ENCODE peak calls at places on chromosome 21, in five cellular contexts. One of them, this sample, is unnamed.

GRCh38 chr21:31107871-31108270 is 69.6 kb upstream of the KRTAP19-8 start:
- DNase-seq in NCI-H1694 treated with DMSO at 0.1 percent for 48 hours: no peak
- DNase-seq in HFF-Myc: no peak
- DNase-seq in NCI-H526: no peak
- DNase-seq in CD4-positive, alpha-beta T cell: no peak
- DNase-seq in this sample: no peak

GRCh38 chr21:45236481-45236880 is 51.2 kb downstream of the POFUT2 start:
- DNase-seq in NCI-H1694 treated with DMSO at 0.1 percent for 48 hours: no peak
- DNase-seq in HFF-Myc: no peak
- DNase-seq in NCI-H526: no peak
- DNase-seq in CD4-positive, alpha-beta T cell: no peak
- DNase-seq in this sample: no peak

GRCh38 chr21:32921632-32922230 is 104.0 kb upstream of the OLIG2 start:
- DNase-seq in NCI-H1694 treated with DMSO at 0.1 percent for 48 hours: peak
- DNase-seq in HFF-Myc: no peak
- DNase-seq in NCI-H526: no peak
- DNase-seq in CD4-positive, alpha-beta T cell: peak
- DNase-seq in this sample: no peak

GRCh38 chr21:28358702-28359101 is 634.0 kb downstream of the LTN1 start:
- DNase-seq in NCI-H1694 treated with DMSO at 0.1 percent for 48 hours: no peak
- DNase-seq in HFF-Myc: no peak
- DNase-seq in NCI-H526: no peak
- DNase-seq in CD4-positive, alpha-beta T cell: no peak
- DNase-seq in this sample: no peak

GRCh38 chr21:26513212-26513611 is 59.9 kb downstream of the CYYR1 start:
- DNase-seq in NCI-H1694 treated with DMSO at 0.1 percent for 48 hours: no peak
- DNase-seq in HFF-Myc: no peak
- DNase-seq in NCI-H526: no peak
- DNase-seq in CD4-positive, alpha-beta T cell: no peak
- DNase-seq in this sample: peak

GRCh38 chr21:45322231-45322959 is 34.7 kb upstream of the POFUT2 start:
- DNase-seq in NCI-H1694 treated with DMSO at 0.1 percent for 48 hours: no peak
- DNase-seq in HFF-Myc: no peak
- DNase-seq in NCI-H526: no peak
- DNase-seq in CD4-positive, alpha-beta T cell: peak
- DNase-seq in this sample: no peak

GRCh38 chr21:30935889-30936168 is 54.4 kb upstream of the KRTAP11-1 start:
- DNase-seq in NCI-H1694 treated with DMSO at 0.1 percent for 48 hours: no peak
- DNase-seq in HFF-Myc: no peak
- DNase-seq in NCI-H526: no peak
- DNase-seq in CD4-positive, alpha-beta T cell: no peak
- DNase-seq in this sample: no peak

GRCh38 chr21:16587671-16588379 is 858.0 kb downstream of the USP25 start:
- DNase-seq in NCI-H1694 treated with DMSO at 0.1 percent for 48 hours: no peak
- DNase-seq in HFF-Myc: no peak
- DNase-seq in NCI-H526: peak
- DNase-seq in CD4-positive, alpha-beta T cell: no peak
- DNase-seq in this sample: no peak

GRCh38 chr21:43766734-43767497 is 9.2 kb downstream of the CSTB start:
- DNase-seq in NCI-H1694 treated with DMSO at 0.1 percent for 48 hours: no peak
- DNase-seq in HFF-Myc: no peak
- DNase-seq in NCI-H526: no peak
- DNase-seq in CD4-positive, alpha-beta T cell: no peak
- DNase-seq in this sample: no peak

GRCh38 chr21:29194847-29195246 is 64.4 kb downstream of the MAP3K7CL start:
- DNase-seq in NCI-H1694 treated with DMSO at 0.1 percent for 48 hours: no peak
- DNase-seq in HFF-Myc: no peak
- DNase-seq in NCI-H526: no peak
- DNase-seq in CD4-positive, alpha-beta T cell: no peak
- DNase-seq in this sample: no peak

GRCh38 chr21:26072891-26073615 is 97.5 kb downstream of the APP start:
- DNase-seq in NCI-H1694 treated with DMSO at 0.1 percent for 48 hours: no peak
- DNase-seq in HFF-Myc: no peak
- DNase-seq in NCI-H526: no peak
- DNase-seq in CD4-positive, alpha-beta T cell: no peak
- DNase-seq in this sample: no peak